ENCODE peak calls at places on chromosomes 16 and 17, in five cellular contexts. C is H7; D is heart right ventricle; P is effector CD4-positive, alpha-beta T cell; T is activated T-helper 1 cell treated with anti-CD3 and anti-CD28 coated beads, Interleukin-2, amount 50 U/mL, for 16 hours. O is an unnamed sample.

GRCh38 chr17:7803981-7804380 is 30.0 kb upstream of the KDM6B start:
- DNase-seq in C (peak; percentile 70), D (no peak), P (no peak), T (no peak), O (no peak)

GRCh38 chr17:59848778-59849177 is 44.0 kb downstream of the TUBD1 start:
- DNase-seq in C (no peak), D (no peak), P (no peak), T (no peak), O (no peak)

GRCh38 chr17:36183001-36183810 is 6.8 kb upstream of the TBC1D3B start:
- DNase-seq in C (peak; percentile 82), D (peak; percentile 73), P (no peak), T (no peak), O (peak; percentile 80)

GRCh38 chr17:35812456-35812855 is 3.2 kb downstream of the TAF15 start:
- DNase-seq in C (no peak), D (no peak), P (no peak), T (no peak), O (no peak)

GRCh38 chr17:27153005-27153404 is 140.9 kb upstream of the WSB1 start:
- DNase-seq in C (no peak), D (no peak), P (no peak), T (no peak), O (no peak)

GRCh38 chr17:81961554-81962498 is 839 bp upstream of the NOTUM start:
- DNase-seq in C (peak; percentile 78), D (no peak), P (no peak), T (no peak), O (no peak)

GRCh38 chr17:37791434-37791833 is 46.6 kb upstream of the HNF1B start:
- DNase-seq in C (peak; percentile 61), D (no peak), P (peak; percentile 5), T (no peak), O (no peak)

GRCh38 chr16:85302018-85302847 is 190.0 kb upstream of the CIBAR2 start:
- DNase-seq in C (peak; percentile 70), D (no peak), P (no peak), T (no peak), O (no peak)

GRCh38 chr16:25020112-25020591 is 5.0 kb upstream of the ARHGAP17 start:
- DNase-seq in C (no peak), D (no peak), P (no peak), T (no peak), O (no peak)

GRCh38 chr17:65472602-65473001 is 88.8 kb downstream of the AXIN2 start:
- DNase-seq in C (no peak), D (no peak), P (no peak), T (no peak), O (no peak)

GRCh38 chr17:9875441-9875840 is 29.6 kb downstream of the RCVRN start:
- DNase-seq in C (peak; percentile 67), D (no peak), P (no peak), T (no peak), O (no peak)

GRCh38 chr17:29257756-29258155 is 11.1 kb downstream of the CRYBA1 start:
- DNase-seq in C (no peak), D (no peak), P (no peak), T (no peak), O (no peak)

GRCh38 chr16:66370786-66371684 is 4.5 kb downstream of the CDH5 start:
- DNase-seq in C (no peak), D (no peak), P (no peak), T (no peak), O (no peak)

GRCh38 chr16:79601092-79601977 is 798 bp upstream of the MAF start:
- DNase-seq in C (peak; percentile 64), D (peak; percentile 42), P (peak; percentile 17), T (no peak), O (no peak)

GRCh38 chr17:37643829-37644228 is 583 bp upstream of the DDX52 start:
- DNase-seq in C (no peak), D (no peak), P (no peak), T (no peak), O (no peak)

GRCh38 chr16:85611455-85612190 is 1.5 kb upstream of the GSE1 start:
- DNase-seq in C (peak; percentile 94), D (peak; percentile 82), P (no peak), T (no peak), O (peak; percentile 62)

GRCh38 chr16:27349276-27349675 is 35.5 kb downstream of the IL4R start:
- DNase-seq in C (no peak), D (no peak), P (no peak), T (no peak), O (no peak)

GRCh38 chr16:85952197-85952596 is 53.2 kb downstream of the IRF8 start:
- DNase-seq in C (no peak), D (no peak), P (no peak), T (no peak), O (no peak)

GRCh38 chr16:68503334-68503733 is 35.8 kb upstream of the ZFP90 start:
- DNase-seq in C (no peak), D (no peak), P (no peak), T (no peak), O (no peak)

GRCh38 chr16:49056546-49056945 is 225.1 kb downstream of the CBLN1 start:
- DNase-seq in C (no peak), D (no peak), P (no peak), T (no peak), O (no peak)

GRCh38 chr16:59905131-59905530 is 1171.0 kb upstream of the GOT2 start:
- DNase-seq in C (no peak), D (no peak), P (no peak), T (no peak), O (no peak)

GRCh38 chr17:81289627-81290026 is 5.5 kb downstream of the SLC38A10 start:
- DNase-seq in C (no peak), D (no peak), P (no peak), T (no peak), O (no peak)

O was measured in amniotic stem cell.